ENCODE peak calls at places on chromosomes 11 and 22, in five cellular contexts. Q, D, P, O and Z are unnamed samples.
A peak's percentile ranks its signal among the peaks of the same experiment; 100 is the strongest.

GRCh38 chr11:61955031-61955415 is 4.9 kb downstream of the BEST1 start:
- DNase-seq in Q (peak; percentile 74), D (peak; percentile 49), P (peak; percentile 87), O (peak; percentile 81), Z (peak; percentile 57)

GRCh38 chr11:120547871-120548681 is 36.5 kb downstream of the GRIK4 start:
- DNase-seq in Q (peak; percentile 53), D (peak; percentile 46), P (peak; percentile 98), O (peak; percentile 70), Z (peak; percentile 89)

GRCh38 chr11:71404209-71404608 is 44.0 kb downstream of the DHCR7 start:
- DNase-seq in Q (no peak), D (no peak), P (no peak), O (no peak), Z (no peak)

GRCh38 chr11:64854534-64855502 is 10.4 kb upstream of the CDC42BPG start:
- DNase-seq in Q (no peak), D (peak; percentile 85), P (peak; percentile 91), O (peak; percentile 86), Z (peak; percentile 83)

GRCh38 chr22:45246060-45246985 is 5.6 kb upstream of the KIAA0930 start:
- DNase-seq in Q (no peak), D (peak; percentile 79), P (peak; percentile 99), O (no peak), Z (no peak)

GRCh38 chr22:47552541-47553205 is 790.2 kb downstream of the TBC1D22A start:
- DNase-seq in Q (no peak), D (no peak), P (no peak), O (no peak), Z (no peak)

GRCh38 chr11:122048401-122048800 is 67.6 kb downstream of the BLID start:
- DNase-seq in Q (no peak), D (no peak), P (peak; percentile 64), O (no peak), Z (no peak)

GRCh38 chr11:120147094-120147949 is 9.4 kb upstream of the TRIM29 start:
- DNase-seq in Q (no peak), D (no peak), P (no peak), O (no peak), Z (no peak)

GRCh38 chr11:2423157-2424025 is 20.9 kb downstream of the TRPM5 start:
- DNase-seq in Q (no peak), D (no peak), P (no peak), O (no peak), Z (peak; percentile 12)

GRCh38 chr11:74634537-74634936 is 42.2 kb downstream of the POLD3 start:
- DNase-seq in Q (no peak), D (peak; percentile 14), P (peak; percentile 66), O (no peak), Z (no peak)

GRCh38 chr11:63535734-63536133 is 874 bp upstream of the PLAAT4 start:
- DNase-seq in Q (no peak), D (no peak), P (no peak), O (no peak), Z (no peak)

GRCh38 chr22:31425331-31426050 is 26.1 kb downstream of the DRG1 start:
- DNase-seq in Q (no peak), D (no peak), P (peak; percentile 12), O (no peak), Z (no peak)

GRCh38 chr22:45915151-45915550 is 61.8 kb downstream of the WNT7B start:
- DNase-seq in Q (no peak), D (no peak), P (no peak), O (no peak), Z (no peak)

GRCh38 chr11:2655320-2655719 is 44.5 kb downstream of the KCNQ1OT1 start:
- DNase-seq in Q (no peak), D (no peak), P (no peak), O (no peak), Z (no peak)

GRCh38 chr11:113256431-113257227 is 57.8 kb upstream of the TTC12 start:
- DNase-seq in Q (no peak), D (no peak), P (no peak), O (no peak), Z (peak; percentile 54)

GRCh38 chr11:84558085-84558905 is 1068.8 kb downstream of the DLG2 start:
- DNase-seq in Q (peak; percentile 61), D (peak; percentile 31), P (peak; percentile 53), O (no peak), Z (peak; percentile 6)

GRCh38 chr11:67436459-67437081 is 912 bp downstream of the PTPRCAP start:
- DNase-seq in Q (no peak), D (peak; percentile 78), P (no peak), O (no peak), Z (no peak)

GRCh38 chr11:102318469-102318868 is 1.2 kb downstream of the BIRC3 start:
- DNase-seq in Q (no peak), D (peak; percentile 30), P (peak; percentile 48), O (no peak), Z (no peak)

GRCh38 chr11:76835928-76836612 is 24.6 kb upstream of the ACER3 start:
- DNase-seq in Q (no peak), D (peak; percentile 77), P (peak; percentile 68), O (peak; percentile 63), Z (peak; percentile 44)

GRCh38 chr22:50696799-50697561 is 24.4 kb downstream of the SHANK3 start:
- DNase-seq in Q (peak; percentile 81), D (no peak), P (no peak), O (peak; percentile 41), Z (peak; percentile 30)

GRCh38 chr11:79488286-79488685 is 47.5 kb upstream of the TENM4 start:
- DNase-seq in Q (no peak), D (no peak), P (no peak), O (no peak), Z (no peak)

GRCh38 chr11:60183595-60184201 is 815 bp upstream of the MS4A6A start:
- DNase-seq in Q (peak; percentile 14), D (no peak), P (no peak), O (no peak), Z (no peak)

GRCh38 chr11:120198403-120198786 is 12.4 kb upstream of the OAF start:
- DNase-seq in Q (no peak), D (no peak), P (no peak), O (no peak), Z (no peak)

GRCh38 chr11:15280393-15280792 is 165.7 kb downstream of the INSC start:
- DNase-seq in Q (no peak), D (no peak), P (no peak), O (no peak), Z (no peak)

GRCh38 chr11:74725701-74726100 is 5.5 kb downstream of the CHRDL2 start:
- DNase-seq in Q (no peak), D (no peak), P (peak; percentile 92), O (no peak), Z (no peak)

GRCh38 chr11:87361891-87362290 is 324.2 kb downstream of the TMEM135 start:
- DNase-seq in Q (no peak), D (no peak), P (no peak), O (no peak), Z (no peak)

GRCh38 chr22:23272371-23272770 is 92.1 kb downstream of the BCR start:
- DNase-seq in Q (no peak), D (no peak), P (no peak), O (no peak), Z (no peak)

GRCh38 chr22:47292546-47293320 is 530.3 kb downstream of the TBC1D22A start:
- DNase-seq in Q (no peak), D (no peak), P (no peak), O (no peak), Z (no peak)

GRCh38 chr11:6476571-6476970 is 2.8 kb upstream of the TRIM3 start:
- DNase-seq in Q (no peak), D (no peak), P (no peak), O (no peak), Z (no peak)

GRCh38 chr11:11845551-11845950 is 3.8 kb downstream of the USP47 start:
- DNase-seq in Q (no peak), D (no peak), P (peak; percentile 35), O (no peak), Z (no peak)

GRCh38 chr11:1857064-1857463 is 4.2 kb downstream of the LSP1 start:
- DNase-seq in Q (no peak), D (no peak), P (no peak), O (no peak), Z (no peak)

GRCh38 chr22:37534445-37534844 is 15.2 kb upstream of the CARD10 start:
- DNase-seq in Q (no peak), D (no peak), P (no peak), O (no peak), Z (no peak)

GRCh38 chr11:6635082-6635932 is 16.1 kb upstream of the TPP1 start:
- DNase-seq in Q (no peak), D (peak; percentile 49), P (peak; percentile 87), O (peak; percentile 56), Z (peak; percentile 58)

GRCh38 chr22:25896098-25896497 is 154.1 kb downstream of the MYO18B start:
- DNase-seq in Q (peak; percentile 16), D (no peak), P (no peak), O (no peak), Z (no peak)

GRCh38 chr22:25892678-25893077 is 150.7 kb downstream of the MYO18B start:
- DNase-seq in Q (no peak), D (no peak), P (no peak), O (no peak), Z (no peak)

GRCh38 chr22:25896592-25896991 is 154.6 kb downstream of the MYO18B start:
- DNase-seq in Q (no peak), D (no peak), P (no peak), O (no peak), Z (no peak)

GRCh38 chr22:25895678-25896077 is 153.7 kb downstream of the MYO18B start:
- DNase-seq in Q (no peak), D (no peak), P (no peak), O (no peak), Z (no peak)

GRCh38 chr22:25890651-25891050 is 148.7 kb downstream of the MYO18B start:
- DNase-seq in Q (no peak), D (no peak), P (no peak), O (no peak), Z (no peak)
- H3K4me1 ChIP-seq in Q (no peaks in the 10 kb centered on the region), D (no peaks in the 10 kb centered on the region), P (no peaks in the 10 kb centered on the region), O (no peaks in the 10 kb centered on the region), Z (no peaks in the 10 kb centered on the region)

GRCh38 chr11:47296045-47296444 is 26.1 kb downstream of the MADD start:
- DNase-seq in Q (no peak), D (no peak), P (peak; percentile 12), O (no peak), Z (no peak)

GRCh38 chr11:47302853-47303252 is 32.9 kb downstream of the MADD start:
- DNase-seq in Q (no peak), D (no peak), P (no peak), O (no peak), Z (no peak)

GRCh38 chr11:47295385-47295784 is 25.5 kb downstream of the MADD start:
- DNase-seq in Q (no peak), D (no peak), P (no peak), O (no peak), Z (no peak)

GRCh38 chr11:47299078-47299477 is 29.1 kb downstream of the MADD start:
- DNase-seq in Q (no peak), D (no peak), P (no peak), O (no peak), Z (no peak)
- H3K9me3 ChIP-seq in Q (no peaks in the 10 kb centered on the region), D (peaks cover 12% of the 10 kb centered on the region), P (peaks cover 5% of the 10 kb centered on the region), O (peaks cover 8% of the 10 kb centered on the region), Z (peaks cover 46% of the 10 kb centered on the region)

GRCh38 chr11:95789506-95790122 is at the start of gene FAM76B:
- DNase-seq in Q (peak; percentile 99), D (peak; percentile 97), P (peak; percentile 99), O (peak; percentile 97), Z (peak; percentile 95)
- H3K4me1 ChIP-seq in Q (peaks cover 15% of the 10 kb centered on the region), D (peaks cover 14% of the 10 kb centered on the region), P (no peaks in the 10 kb centered on the region), O (peaks cover 26% of the 10 kb centered on the region), Z (peaks cover 11% of the 10 kb centered on the region)

GRCh38 chr11:133778161-133778560 is 67.2 kb downstream of the SPATA19 start:
- DNase-seq in Q (no peak), D (no peak), P (no peak), O (no peak), Z (no peak)
- H3K9me3 ChIP-seq in Q (no peaks in the 10 kb centered on the region), D (no peaks in the 10 kb centered on the region), P (peaks cover 28% of the 10 kb centered on the region), O (no peaks in the 10 kb centered on the region), Z (no peaks in the 10 kb centered on the region)